ENCODE peak calls at places on chromosome 19, in seven cellular contexts. X is H1, N is HepG2, K is K562, I is GM12878, R is SK-N-SH, H is HCT116. Z is an unnamed sample.

GRCh38 chr19:32309711-32310390 is 35.6 kb upstream of the ZNF507 start:
- DNase-seq in N (no peak), K (no peak), X (no peak), I (no peak), H (no peak), R (no peak), Z (no peak)

GRCh38 chr19:38003427-38004099 is 96.6 kb downstream of the SIPA1L3 start:
- DNase-seq in R (peak; percentile 68), N (no peak), X (no peak), H (no peak), I (peak; percentile 51), K (no peak), Z (peak; percentile 55)

GRCh38 chr19:32652893-32653625 is 21.9 kb downstream of the ANKRD27 start:
- DNase-seq in X (no peak), R (peak; percentile 50), N (no peak), I (no peak), K (no peak), H (no peak), Z (no peak)

GRCh38 chr19:1259873-1260748 is 9.0 kb upstream of the CIRBP start:
- DNase-seq in X (no peak), K (no peak), R (no peak), N (no peak), H (no peak), I (no peak), Z (no peak)

GRCh38 chr19:29983568-29983967 is 41.5 kb downstream of the URI1 start:
- DNase-seq in I (no peak), N (no peak), R (no peak), H (no peak), X (no peak), K (no peak), Z (no peak)

GRCh38 chr19:11355160-11356073 is at the start of gene PLPPR2:
- DNase-seq in K (peak; percentile 95), N (peak; percentile 68), R (peak; percentile 98), X (peak; percentile 77), I (peak; percentile 25), H (peak; percentile 82), Z (peak; percentile 86)

GRCh38 chr19:10752237-10752912 is 34.5 kb downstream of the DNM2 start:
- DNase-seq in K (no peak), X (no peak), I (no peak), N (no peak), H (no peak), R (no peak), Z (no peak)

GRCh38 chr19:3804429-3804828 is 18.2 kb upstream of the MATK start:
- DNase-seq in H (no peak), K (no peak), X (no peak), N (no peak), I (no peak), R (no peak), Z (no peak)

GRCh38 chr19:12365094-12365371 is 450 bp downstream of the ZNF442 start:
- DNase-seq in H (no peak), K (no peak), R (peak; percentile 76), N (no peak), X (no peak), I (no peak), Z (peak; percentile 19)

GRCh38 chr19:15437355-15438123 is 12.2 kb downstream of the WIZ start:
- DNase-seq in X (no peak), N (peak; percentile 47), R (no peak), I (no peak), H (no peak), K (no peak), Z (peak; percentile 44)

GRCh38 chr19:1684573-1684912 is 32.1 kb upstream of the TCF3 start:
- DNase-seq in R (no peak), K (no peak), N (no peak), H (no peak), X (no peak), I (no peak), Z (no peak)

GRCh38 chr19:49142866-49143335 is 12.3 kb downstream of the HRC start:
- DNase-seq in R (peak; percentile 95), H (no peak), N (no peak), K (peak; percentile 77), I (no peak), X (no peak), Z (no peak)

GRCh38 chr19:1411255-1412191 is 4.1 kb downstream of the DAZAP1 start:
- DNase-seq in R (no peak), I (no peak), H (no peak), N (no peak), X (no peak), K (no peak), Z (peak; percentile 55)

GRCh38 chr19:13839193-13839937 is 37.6 kb upstream of the NANOS3 start:
- DNase-seq in X (no peak), N (no peak), H (no peak), I (peak; percentile 69), R (peak; percentile 91), K (peak; percentile 69), Z (peak; percentile 81)

GRCh38 chr19:32687681-32688080 is 3.9 kb upstream of the NUDT19 start:
- DNase-seq in X (no peak), K (peak; percentile 61), R (no peak), H (no peak), I (no peak), N (no peak), Z (no peak)

GRCh38 chr19:42268142-42268703 is 829 bp upstream of the CIC start:
- DNase-seq in N (peak; percentile 98), R (peak; percentile 89), I (peak; percentile 98), H (peak; percentile 98), K (peak; percentile 92), X (peak; percentile 99), Z (peak; percentile 99)
- TF ChIP-seq JUND in N (peak; percentile 90), R (peak; percentile 33), I (peak; percentile 87), H (no peak), K (peak; percentile 99), X (peak; percentile 96), Z (no peak)

DNA sequence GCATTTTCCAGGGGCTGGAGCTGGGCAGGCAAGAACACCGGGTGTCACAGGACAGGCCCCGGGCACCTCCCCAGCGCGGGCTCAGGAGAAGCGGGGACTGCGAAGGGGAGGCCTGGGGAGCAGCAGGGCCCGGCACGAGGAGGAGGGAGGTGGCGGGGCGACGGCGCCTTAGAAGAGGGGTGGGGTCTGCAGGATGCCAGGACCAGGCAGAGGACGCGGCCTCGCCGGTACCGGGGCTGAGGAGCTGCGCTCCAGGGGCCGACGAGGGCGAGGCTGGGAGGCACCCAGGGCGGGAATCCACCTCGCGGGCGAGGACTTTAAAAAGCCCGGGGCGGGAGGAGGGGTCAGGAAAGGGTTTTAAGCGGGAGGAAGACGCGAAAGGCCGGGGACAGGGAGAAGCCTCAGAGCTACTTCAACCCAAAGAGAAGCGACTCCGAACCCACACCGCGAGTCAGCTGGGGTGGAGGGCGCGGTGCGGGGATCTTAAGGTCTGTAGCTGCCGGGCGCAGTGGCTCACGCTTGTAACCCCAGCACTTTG is 665 bp downstream of the ZNF347 start:
- DNase-seq in X (no peak), I (no peak), K (peak; percentile 42), N (no peak), R (peak; percentile 58), H (no peak), Z (no peak)
- TF ChIP-seq JUND in X (no peak), I (no peak), K (no peak), N (no peak), R (no peak), H (no peak), Z (no peak)

GRCh38 chr19:58182989-58183821 is at the start of gene ZNF274:
- DNase-seq in K (peak; percentile 84), X (peak; percentile 84), H (peak; percentile 73), N (peak; percentile 90), I (peak; percentile 68), R (peak; percentile 91), Z (peak; percentile 93)
- TF ChIP-seq JUND in K (peak; percentile 98), X (peak; percentile 52), H (peak; percentile 43), N (peak; percentile 33), I (peak; percentile 4), R (no peak), Z (peak; percentile 31)

GRCh38 chr19:17765069-17765618 is 13.9 kb downstream of the FCHO1 start:
- DNase-seq in K (no peak), R (no peak), N (peak; percentile 88), H (no peak), X (no peak), I (no peak), Z (peak; percentile 30)
- TF ChIP-seq JUND in K (no peak), R (no peak), N (no peak), H (no peak), X (no peak), I (no peak), Z (no peak)

DNA sequence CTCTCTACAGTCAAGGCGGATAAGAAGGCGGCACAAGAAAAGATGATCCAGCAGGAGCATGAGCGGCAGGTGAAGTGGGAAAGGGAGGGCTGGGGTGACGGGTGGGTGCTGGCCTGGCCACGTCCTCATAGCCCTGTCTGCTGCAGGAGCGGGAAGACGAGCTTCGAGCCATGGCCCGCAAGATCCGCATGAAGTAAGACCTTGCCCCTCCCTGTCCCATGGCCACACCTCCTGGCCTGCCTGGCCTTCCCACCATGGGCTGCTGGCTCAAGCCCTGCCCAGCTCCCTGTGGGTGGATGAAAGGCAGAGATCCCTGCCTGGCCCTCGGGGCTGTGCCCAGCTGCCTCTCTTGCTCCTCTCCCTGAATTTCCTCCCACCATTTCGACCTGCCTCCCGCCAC is 7.2 kb downstream of the ZNF296 start:
- DNase-seq in H (no peak), X (no peak), K (no peak), I (no peak), N (no peak), R (peak; percentile 36), Z (peak; percentile 85)
- TF ChIP-seq JUND in H (no peak), X (no peak), K (no peak), I (no peak), N (no peak), R (no peak), Z (no peak)

DNA sequence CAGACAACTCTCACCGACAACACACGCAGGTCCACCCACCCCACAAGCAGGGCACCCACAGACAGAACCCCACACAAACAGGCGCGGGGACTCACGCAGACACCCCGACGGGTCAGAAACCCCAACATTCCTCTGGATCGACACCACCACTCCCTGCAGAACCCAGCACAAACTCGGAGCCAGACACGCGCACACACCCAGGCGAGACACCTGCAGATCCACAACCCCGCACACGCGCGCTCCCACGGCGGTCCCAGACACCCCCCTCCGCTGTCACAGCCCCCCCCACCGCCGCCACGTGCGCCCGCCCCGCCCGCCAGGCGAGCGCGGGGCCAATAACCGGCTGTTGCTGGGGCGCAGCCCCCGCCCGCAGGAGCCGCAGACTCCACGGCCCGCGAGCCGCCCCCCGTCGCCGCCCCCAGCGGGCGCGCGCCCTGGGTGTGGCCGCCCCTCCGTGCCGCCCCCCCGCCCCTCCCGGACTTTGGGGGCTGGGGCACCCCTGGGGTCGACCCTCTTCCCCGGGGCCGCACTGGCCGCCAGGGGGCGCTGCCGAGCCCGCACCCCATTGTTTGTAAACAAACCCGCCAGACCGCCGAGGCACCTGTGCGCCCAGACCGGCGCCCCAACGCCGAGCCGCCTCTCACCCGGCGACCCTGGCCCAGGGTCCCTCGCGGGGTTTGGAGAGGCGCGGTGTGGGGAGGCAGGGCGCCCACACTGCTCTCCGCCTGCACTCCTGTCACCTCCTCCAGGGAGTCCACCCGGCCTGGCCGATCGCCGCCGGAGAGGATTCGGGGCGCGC is 678 bp downstream of the BBC3 start:
- DNase-seq in N (peak; percentile 32), K (peak; percentile 84), X (no peak), H (no peak), R (peak; percentile 86), I (no peak), Z (no peak)
- TF ChIP-seq JUND in N (peak; percentile 8), K (no peak), X (no peak), H (no peak), R (no peak), I (no peak), Z (no peak)

Z was measured in T47D.